ENCODE peak calls at places on chromosomes 2 and 18, in five cellular contexts. One of them, this sample, is unnamed.

GRCh38 chr2:61460168-61460567 is 10.7 kb downstream of the USP34 start:
- DNase-seq in OCI-LY7: no peak
- DNase-seq in GM23338: no peak
- DNase-seq in GM23248: peak
- DNase-seq in neural progenitor cell: no peak
- DNase-seq in this sample: no peak

GRCh38 chr2:147027451-147027850 is 817.4 kb upstream of the ACVR2A start:
- DNase-seq in GM23248: peak
- DNase-seq in neural progenitor cell: no peak
- DNase-seq in OCI-LY7: no peak
- DNase-seq in GM23338: no peak
- DNase-seq in this sample: no peak

GRCh38 chr2:241156997-241157441 is 6.8 kb downstream of the PPP1R7 start:
- DNase-seq in neural progenitor cell: no peak
- DNase-seq in OCI-LY7: no peak
- DNase-seq in GM23338: no peak
- DNase-seq in GM23248: no peak
- DNase-seq in this sample: no peak

GRCh38 chr2:29009711-29010677 is 28.9 kb downstream of the TOGARAM2 start:
- DNase-seq in OCI-LY7: no peak
- DNase-seq in neural progenitor cell: no peak
- DNase-seq in GM23338: no peak
- DNase-seq in GM23248: no peak
- DNase-seq in this sample: no peak

GRCh38 chr2:217905395-217905794 is 97.4 kb downstream of the TNS1 start:
- DNase-seq in OCI-LY7: no peak
- DNase-seq in GM23338: no peak
- DNase-seq in GM23248: no peak
- DNase-seq in neural progenitor cell: no peak
- DNase-seq in this sample: no peak

GRCh38 chr2:238338710-238339394 is 18.5 kb downstream of the TRAF3IP1 start:
- DNase-seq in neural progenitor cell: peak
- DNase-seq in GM23248: no peak
- DNase-seq in GM23338: peak
- DNase-seq in OCI-LY7: no peak
- DNase-seq in this sample: no peak

GRCh38 chr2:144334551-144334950 is 185.4 kb downstream of the ZEB2 start:
- DNase-seq in neural progenitor cell: no peak
- DNase-seq in OCI-LY7: no peak
- DNase-seq in GM23338: no peak
- DNase-seq in GM23248: no peak
- DNase-seq in this sample: no peak

GRCh38 chr2:220103596-220103995 is 476.2 kb downstream of the SLC4A3 start:
- DNase-seq in GM23338: no peak
- DNase-seq in OCI-LY7: no peak
- DNase-seq in GM23248: no peak
- DNase-seq in neural progenitor cell: no peak
- DNase-seq in this sample: no peak

GRCh38 chr2:228329279-228329678 is 147.8 kb upstream of the SPHKAP start:
- DNase-seq in neural progenitor cell: no peak
- DNase-seq in GM23248: no peak
- DNase-seq in OCI-LY7: no peak
- DNase-seq in GM23338: no peak
- DNase-seq in this sample: no peak

GRCh38 chr18:32167980-32168379 is 21.9 kb upstream of the MEP1B start:
- DNase-seq in neural progenitor cell: no peak
- DNase-seq in OCI-LY7: no peak
- DNase-seq in GM23338: no peak
- DNase-seq in GM23248: peak
- DNase-seq in this sample: no peak

GRCh38 chr18:74314759-74315463 is 728 bp upstream of the C18orf63 start:
- DNase-seq in GM23338: no peak
- DNase-seq in GM23248: no peak
- DNase-seq in OCI-LY7: no peak
- DNase-seq in neural progenitor cell: no peak
- DNase-seq in this sample: no peak

GRCh38 chr2:74002515-74003391 is 18.0 kb downstream of the TET3 start:
- DNase-seq in neural progenitor cell: peak
- DNase-seq in GM23338: peak
- DNase-seq in OCI-LY7: peak
- DNase-seq in GM23248: peak
- DNase-seq in this sample: peak

GRCh38 chr2:205107810-205108209 is 562.5 kb downstream of the PARD3B start:
- DNase-seq in GM23338: no peak
- DNase-seq in OCI-LY7: no peak
- DNase-seq in GM23248: no peak
- DNase-seq in neural progenitor cell: no peak
- DNase-seq in this sample: no peak

GRCh38 chr18:53153281-53153680 is 813.3 kb downstream of the DCC start:
- DNase-seq in neural progenitor cell: peak
- DNase-seq in GM23338: peak
- DNase-seq in GM23248: no peak
- DNase-seq in OCI-LY7: peak
- DNase-seq in this sample: peak

GRCh38 chr2:27954261-27954673 is 63.7 kb downstream of the BABAM2 start:
- DNase-seq in GM23248: peak
- DNase-seq in neural progenitor cell: no peak
- DNase-seq in OCI-LY7: no peak
- DNase-seq in GM23338: no peak
- DNase-seq in this sample: peak

GRCh38 chr2:217935245-217935879 is 67.4 kb downstream of the TNS1 start:
- DNase-seq in GM23248: peak
- DNase-seq in GM23338: peak
- DNase-seq in neural progenitor cell: no peak
- DNase-seq in OCI-LY7: no peak
- DNase-seq in this sample: no peak

GRCh38 chr2:28427741-28428412 is 35.2 kb downstream of the FOSL2 start:
- DNase-seq in GM23248: no peak
- DNase-seq in neural progenitor cell: no peak
- DNase-seq in OCI-LY7: no peak
- DNase-seq in GM23338: no peak
- DNase-seq in this sample: no peak

GRCh38 chr2:226609361-226609760 is 190.3 kb downstream of the IRS1 start:
- DNase-seq in neural progenitor cell: no peak
- DNase-seq in GM23248: peak
- DNase-seq in OCI-LY7: no peak
- DNase-seq in GM23338: no peak
- DNase-seq in this sample: peak

GRCh38 chr2:234427081-234428058 is 69.5 kb downstream of the ARL4C start:
- DNase-seq in neural progenitor cell: peak
- DNase-seq in GM23338: peak
- DNase-seq in GM23248: peak
- DNase-seq in OCI-LY7: peak
- DNase-seq in this sample: peak

GRCh38 chr2:129880309-129880708 is 99.2 kb upstream of the RAB6C start:
- DNase-seq in neural progenitor cell: no peak
- DNase-seq in OCI-LY7: no peak
- DNase-seq in GM23338: no peak
- DNase-seq in GM23248: no peak
- DNase-seq in this sample: no peak

GRCh38 chr2:27992787-27993747 is 102.5 kb downstream of the BABAM2 start:
- DNase-seq in OCI-LY7: no peak
- DNase-seq in neural progenitor cell: peak
- DNase-seq in GM23248: peak
- DNase-seq in GM23338: peak
- DNase-seq in this sample: peak

DNA sequence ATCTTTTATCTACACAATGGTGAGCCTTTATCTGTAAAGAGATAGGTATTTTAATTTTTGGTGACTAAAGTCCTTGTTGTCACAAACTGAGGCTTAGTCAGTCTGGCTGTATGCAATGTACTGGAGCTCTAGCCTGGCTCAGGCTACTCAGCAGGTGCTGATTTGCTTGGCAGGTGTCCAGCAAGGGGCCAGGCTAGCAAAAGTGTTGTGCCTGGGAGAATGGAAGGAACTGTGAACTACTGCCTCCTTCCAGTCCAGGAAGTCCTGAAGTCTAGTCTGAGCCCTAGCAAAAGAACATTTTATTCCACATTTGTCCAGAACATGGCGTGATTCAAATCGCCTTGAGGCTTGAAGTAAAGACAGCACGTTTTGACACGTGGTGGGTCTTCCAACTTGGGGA is 260.5 kb downstream of the CCDC85A start:
- DNase-seq in GM23248: no peak
- DNase-seq in neural progenitor cell: peak
- DNase-seq in GM23338: no peak
- DNase-seq in OCI-LY7: no peak
- DNase-seq in this sample: peak
- TF ChIP-seq EZH2phosphoT487 in GM23248: no peak
- TF ChIP-seq EZH2phosphoT487 in neural progenitor cell: no peak
- TF ChIP-seq EZH2phosphoT487 in GM23338: no peak
- TF ChIP-seq EZH2phosphoT487 in OCI-LY7: no peak
- TF ChIP-seq EZH2phosphoT487 in this sample: no peak

GRCh38 chr2:113907297-113907696 is 17.4 kb downstream of the ACTR3 start:
- DNase-seq in GM23248: no peak
- DNase-seq in OCI-LY7: no peak
- DNase-seq in GM23338: no peak
- DNase-seq in neural progenitor cell: no peak
- DNase-seq in this sample: no peak
- TF ChIP-seq EZH2phosphoT487 in GM23248: no peak
- TF ChIP-seq EZH2phosphoT487 in OCI-LY7: no peak
- TF ChIP-seq EZH2phosphoT487 in GM23338: no peak
- TF ChIP-seq EZH2phosphoT487 in neural progenitor cell: no peak
- TF ChIP-seq EZH2phosphoT487 in this sample: no peak

GRCh38 chr2:18599509-18600254 is 10.3 kb upstream of the NT5C1B start:
- DNase-seq in GM23248: peak
- DNase-seq in GM23338: no peak
- DNase-seq in OCI-LY7: peak
- DNase-seq in neural progenitor cell: no peak
- DNase-seq in this sample: no peak
- TF ChIP-seq EZH2phosphoT487 in GM23248: no peak
- TF ChIP-seq EZH2phosphoT487 in GM23338: no peak
- TF ChIP-seq EZH2phosphoT487 in OCI-LY7: no peak
- TF ChIP-seq EZH2phosphoT487 in neural progenitor cell: no peak
- TF ChIP-seq EZH2phosphoT487 in this sample: no peak

GRCh38 chr2:3450385-3451031 is 68.8 kb downstream of the ADI1 start:
- DNase-seq in neural progenitor cell: no peak
- DNase-seq in GM23248: no peak
- DNase-seq in OCI-LY7: no peak
- DNase-seq in GM23338: no peak
- DNase-seq in this sample: no peak
- TF ChIP-seq EZH2phosphoT487 in neural progenitor cell: no peak
- TF ChIP-seq EZH2phosphoT487 in GM23248: no peak
- TF ChIP-seq EZH2phosphoT487 in OCI-LY7: no peak
- TF ChIP-seq EZH2phosphoT487 in GM23338: no peak
- TF ChIP-seq EZH2phosphoT487 in this sample: no peak

GRCh38 chr2:101188683-101189405 is 37.7 kb upstream of the TBC1D8 start:
- DNase-seq in GM23248: peak
- DNase-seq in OCI-LY7: peak
- DNase-seq in neural progenitor cell: peak
- DNase-seq in GM23338: peak
- DNase-seq in this sample: peak

GRCh38 chr2:101185656-101186055 is 34.5 kb upstream of the TBC1D8 start:
- DNase-seq in GM23248: no peak
- DNase-seq in OCI-LY7: peak
- DNase-seq in neural progenitor cell: no peak
- DNase-seq in GM23338: no peak
- DNase-seq in this sample: no peak

GRCh38 chr2:101193038-101193437 is 41.9 kb upstream of the TBC1D8 start:
- DNase-seq in OCI-LY7: no peak
- DNase-seq in GM23338: no peak
- DNase-seq in GM23248: no peak
- DNase-seq in neural progenitor cell: no peak
- DNase-seq in this sample: no peak

GRCh38 chr2:101187131-101187530 is 35.9 kb upstream of the TBC1D8 start:
- DNase-seq in GM23338: no peak
- DNase-seq in OCI-LY7: no peak
- DNase-seq in neural progenitor cell: no peak
- DNase-seq in GM23248: no peak
- DNase-seq in this sample: no peak

GRCh38 chr2:101190753-101191516 is 39.8 kb upstream of the TBC1D8 start:
- DNase-seq in GM23248: peak
- DNase-seq in GM23338: no peak
- DNase-seq in neural progenitor cell: no peak
- DNase-seq in OCI-LY7: no peak
- DNase-seq in this sample: no peak
- TF ChIP-seq EZH2phosphoT487 in GM23248: no peak
- TF ChIP-seq EZH2phosphoT487 in GM23338: no peak
- TF ChIP-seq EZH2phosphoT487 in neural progenitor cell: no peak
- TF ChIP-seq EZH2phosphoT487 in OCI-LY7: no peak
- TF ChIP-seq EZH2phosphoT487 in this sample: no peak

GRCh38 chr18:45522371-45522770 is 92.9 kb upstream of the SLC14A2 start:
- DNase-seq in neural progenitor cell: no peak
- DNase-seq in GM23248: peak
- DNase-seq in OCI-LY7: no peak
- DNase-seq in GM23338: no peak
- DNase-seq in this sample: no peak
- TF ChIP-seq EZH2phosphoT487 in neural progenitor cell: no peak
- TF ChIP-seq EZH2phosphoT487 in GM23248: peak
- TF ChIP-seq EZH2phosphoT487 in OCI-LY7: no peak
- TF ChIP-seq EZH2phosphoT487 in GM23338: no peak
- TF ChIP-seq EZH2phosphoT487 in this sample: no peak

GRCh38 chr2:127320586-127321275 is 26.8 kb upstream of the ERCC3 start:
- DNase-seq in GM23338: no peak
- DNase-seq in OCI-LY7: no peak
- DNase-seq in GM23248: no peak
- DNase-seq in neural progenitor cell: no peak
- DNase-seq in this sample: no peak
- TF ChIP-seq EZH2phosphoT487 in GM23338: no peak
- TF ChIP-seq EZH2phosphoT487 in OCI-LY7: no peak
- TF ChIP-seq EZH2phosphoT487 in GM23248: no peak
- TF ChIP-seq EZH2phosphoT487 in neural progenitor cell: no peak
- TF ChIP-seq EZH2phosphoT487 in this sample: no peak

DNA sequence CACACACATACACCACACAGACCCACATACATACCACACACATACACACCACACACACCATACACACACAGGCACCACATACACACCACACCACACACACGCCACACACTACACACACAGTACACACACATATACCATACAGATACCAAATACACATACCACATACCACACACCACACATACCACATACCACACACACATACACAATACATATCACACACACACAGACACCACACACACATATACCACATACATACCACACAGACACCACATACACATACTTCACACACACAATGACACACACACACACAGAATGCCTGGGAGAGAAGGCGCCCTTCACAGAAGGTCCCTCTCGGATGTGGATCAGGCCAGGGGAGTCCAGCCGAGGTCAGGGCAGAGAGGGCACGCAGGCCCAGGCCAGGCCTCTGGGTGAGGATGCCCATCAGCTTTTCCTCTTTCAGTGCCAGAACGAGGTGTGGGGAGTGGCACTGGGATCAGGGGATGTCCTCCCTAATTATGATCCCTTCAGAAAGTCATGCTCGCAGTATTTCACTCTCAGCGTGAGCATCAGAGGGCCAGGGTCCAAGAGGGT is 70.4 kb upstream of the ODC1 start:
- DNase-seq in GM23338: no peak
- DNase-seq in OCI-LY7: no peak
- DNase-seq in GM23248: no peak
- DNase-seq in neural progenitor cell: no peak
- DNase-seq in this sample: peak
- TF ChIP-seq EZH2phosphoT487 in GM23338: no peak
- TF ChIP-seq EZH2phosphoT487 in OCI-LY7: no peak
- TF ChIP-seq EZH2phosphoT487 in GM23248: no peak
- TF ChIP-seq EZH2phosphoT487 in neural progenitor cell: no peak
- TF ChIP-seq EZH2phosphoT487 in this sample: no peak